ENCODE peak calls at places on chromosome 3, in five cellular contexts. S is stomach, N is sigmoid colon, G is GM23338, O is endothelial cell of umbilical vein. F is an unnamed sample. For H3K4me1, the result is how much of the 10 kb centered on the place peaks cover.

GRCh38 chr3:151351216-151351615 is 21.9 kb upstream of the P2RY13 start:
- DNase-seq in S (no peak), N (no peak), G (peak), O (no peak), F (no peak)

GRCh38 chr3:11371758-11372157 is 99.6 kb downstream of the ATG7 start:
- DNase-seq in S (no peak), N (no peak), G (no peak), O (no peak), F (no peak)

GRCh38 chr3:127685708-127686511 is 13.2 kb downstream of the ABTB1 start:
- DNase-seq in S (no peak), N (no peak), G (no peak), O (no peak), F (no peak)

GRCh38 chr3:73716418-73716817 is 91.7 kb upstream of the PDZRN3 start:
- DNase-seq in S (no peak), N (no peak), G (no peak), O (no peak), F (no peak)

GRCh38 chr3:185558395-185558794 is 6.0 kb upstream of the LIPH start:
- DNase-seq in S (peak), N (no peak), G (no peak), O (no peak), F (no peak)

GRCh38 chr3:124558898-124559649 is 171.2 kb upstream of the UMPS start:
- DNase-seq in S (peak), N (peak), G (no peak), O (peak), F (no peak)

GRCh38 chr3:48546203-48546829 is 10.3 kb downstream of the PFKFB4 start:
- DNase-seq in S (no peak), N (no peak), G (no peak), O (no peak), F (no peak)

GRCh38 chr3:18649666-18650363 is 224.7 kb upstream of the SATB1 start:
- DNase-seq in S (no peak), N (no peak), G (no peak), O (no peak), F (no peak)

GRCh38 chr3:123688241-123688747 is 103.4 kb upstream of the HACD2 start:
- DNase-seq in S (no peak), N (no peak), G (no peak), O (peak), F (peak)

GRCh38 chr3:101495552-101495951 is 17.5 kb downstream of the SENP7 start:
- DNase-seq in S (no peak), N (no peak), G (peak), O (no peak), F (no peak)

GRCh38 chr3:128491900-128492352 is 1.1 kb downstream of the GATA2 start:
- DNase-seq in S (no peak), N (peak), G (no peak), O (peak), F (no peak)

GRCh38 chr3:71225951-71226564 is 357.5 kb downstream of the FOXP1 start:
- DNase-seq in S (no peak), N (no peak), G (no peak), O (peak), F (no peak)

GRCh38 chr3:151612119-151612518 is 121.6 kb upstream of the AADACL2 start:
- DNase-seq in S (no peak), N (no peak), G (no peak), O (no peak), F (no peak)

GRCh38 chr3:184745526-184745925 is 33.7 kb upstream of the MAGEF1 start:
- DNase-seq in S (peak), N (no peak), G (no peak), O (no peak), F (no peak)

GRCh38 chr3:138398791-138399575 is 35.4 kb upstream of the ESYT3 start:
- DNase-seq in S (no peak), N (no peak), G (no peak), O (no peak), F (no peak)

GRCh38 chr3:151130437-151130836 is 45.0 kb downstream of the MED12L start:
- DNase-seq in S (no peak), N (no peak), G (no peak), O (no peak), F (no peak)

GRCh38 chr3:197171481-197172067 is 126.8 kb downstream of the DLG1 start:
- DNase-seq in S (no peak), N (no peak), G (no peak), O (no peak), F (no peak)

GRCh38 chr3:64267774-64268604 is 42.7 kb upstream of the PRICKLE2 start:
- DNase-seq in S (peak), N (peak), G (peak), O (peak), F (no peak)

GRCh38 chr3:80993241-80993945 is 768.1 kb downstream of the GBE1 start:
- DNase-seq in S (no peak), N (no peak), G (no peak), O (no peak), F (no peak)

DNA sequence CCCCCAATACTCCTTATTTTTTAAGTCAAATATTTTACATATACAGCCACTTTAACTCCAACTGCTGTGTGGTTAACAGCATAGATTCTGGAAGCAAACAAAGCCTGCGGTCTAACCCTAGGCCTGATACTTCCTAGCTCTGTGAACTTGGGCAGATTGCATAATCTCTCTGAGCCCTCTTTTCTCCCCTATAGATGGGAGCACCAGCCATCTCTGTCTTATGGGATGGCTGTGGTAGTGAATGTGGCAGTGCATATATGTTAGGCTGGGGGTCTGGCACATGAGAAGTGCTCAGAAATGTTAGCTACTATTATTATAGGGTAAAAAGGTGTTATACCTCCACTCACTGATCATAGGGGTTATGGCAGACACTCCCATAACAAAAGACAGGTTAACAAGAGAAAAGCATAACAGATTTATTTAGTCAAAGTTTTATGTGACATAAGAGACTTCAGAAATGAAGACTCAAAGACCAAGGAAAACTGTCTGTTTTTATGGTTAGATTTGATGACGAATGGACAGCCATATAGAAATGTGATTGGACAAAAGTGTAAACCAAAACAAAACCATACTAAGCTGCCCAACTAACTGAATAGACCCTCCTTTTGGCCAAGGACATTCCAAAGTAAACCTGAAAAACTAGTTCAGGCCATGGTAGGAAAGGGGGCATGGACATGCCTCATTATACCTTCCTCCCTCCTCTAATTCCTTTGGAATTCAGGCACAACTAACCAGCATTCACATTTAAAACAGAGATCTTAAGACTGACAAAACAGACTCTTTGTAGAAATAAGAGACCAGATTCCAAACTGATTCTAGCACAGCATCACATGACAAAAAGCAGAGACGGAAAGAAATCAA is 53.9 kb upstream of the DAZL start:
- DNase-seq in S (no peak), N (no peak), G (peak), O (no peak), F (no peak)
- H3K4me1 ChIP-seq in S (under half), N (under half), G (under half), O (under half), F (under half)

GRCh38 chr3:58059349-58060321 is 51.4 kb downstream of the FLNB start:
- DNase-seq in S (peak), N (peak), G (no peak), O (peak), F (no peak)
- TF ChIP-seq POLR2AphosphoS5 in S (peak), N (peak), G (no peak), O (peak), F (no peak)

GRCh38 chr3:102529452-102529851 is 94.6 kb downstream of the ZPLD1 start:
- DNase-seq in S (no peak), N (no peak), G (peak), O (no peak), F (peak)
- TF ChIP-seq CTCF in S (no peak), N (peak), G (peak), O (no peak), F (peak)

GRCh38 chr3:149368850-149369497 is 8.5 kb downstream of the TM4SF1 start:
- DNase-seq in S (no peak), N (no peak), G (no peak), O (peak), F (no peak)
- H3K4me1 ChIP-seq in S (half or more), N (under half), G (half or more), O (half or more), F (half or more)

GRCh38 chr3:119195911-119196310 is 22.5 kb downstream of the UPK1B start:
- DNase-seq in S (no peak), N (no peak), G (peak), O (no peak), F (no peak)
- TF ChIP-seq POLR2AphosphoS5 in S (no peak), N (no peak), G (no peak), O (no peak), F (no peak)

DNA sequence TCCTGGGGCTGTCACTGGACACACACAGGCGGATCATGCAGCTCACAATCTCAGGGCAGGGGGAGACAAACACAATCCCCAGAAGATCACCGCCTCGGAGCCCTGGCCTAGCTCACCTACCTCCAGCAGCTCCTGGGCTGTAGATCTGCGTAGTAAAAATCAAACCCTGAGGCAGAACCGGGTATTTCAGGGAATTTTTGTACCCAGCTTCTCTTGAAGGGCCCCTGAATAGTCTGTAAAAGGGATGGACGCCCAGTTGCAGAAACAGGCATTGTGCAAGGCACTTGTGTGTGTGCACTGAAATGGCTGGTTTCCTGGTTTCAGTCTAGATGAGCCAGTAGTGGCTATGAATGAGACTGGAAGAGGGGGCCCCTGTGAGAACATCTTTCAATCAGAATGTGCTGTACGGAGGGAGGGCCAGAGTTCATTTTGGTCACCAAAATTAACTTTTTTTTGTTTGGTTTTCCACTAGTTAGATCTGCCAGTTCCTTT is 54.9 kb upstream of the RPL32 start:
- DNase-seq in S (no peak), N (no peak), G (no peak), O (no peak), F (no peak)
- TF ChIP-seq CTCF in S (no peak), N (no peak), G (peak), O (no peak), F (no peak)

F was measured in Panc1.